ENCODE peak calls at places on chromosomes 13 and 19, in eight cellular contexts. Q is ELF-1; G is NCI-H460; V is RWPE1; J is stimulated activated CD4-positive, alpha-beta T cell treated with anti-CD3 and anti-CD28 coated beads, Interleukin-2, amount 100 ng/mL, for 48 hours; A is NCI-H1048; E is T-helper 9 cell; Y is islet precursor cell. F is an unnamed sample.
A peak's percentile ranks its signal among the peaks of the same experiment; 100 is the strongest.

GRCh38 chr13:112776971-112777370 is 87.1 kb downstream of the ATP11A start:
- DNase-seq in J (no peak), A (no peak), V (no peak), E (no peak), Q (no peak), G (no peak), Y (peak; percentile 35), F (no peak)

GRCh38 chr13:40031031-40031430 is 375.6 kb downstream of the COG6 start:
- DNase-seq in E (no peak), V (peak; percentile 30), Q (no peak), Y (no peak), G (no peak), J (no peak), A (no peak), F (no peak)

GRCh38 chr19:11496391-11497163 is 9.1 kb downstream of the ZNF653 start:
- DNase-seq in Q (peak; percentile 90), V (peak; percentile 65), A (no peak), Y (peak; percentile 94), J (peak; percentile 64), E (peak; percentile 56), G (peak; percentile 78), F (peak; percentile 89)

GRCh38 chr13:99655351-99656091 is 154.2 kb downstream of the TM9SF2 start:
- DNase-seq in Q (no peak), G (no peak), A (no peak), J (peak; percentile 35), Y (no peak), E (no peak), V (peak; percentile 78), F (no peak)

GRCh38 chr13:91017031-91017668 is 330.3 kb upstream of the MIR17HG start:
- DNase-seq in J (peak; percentile 26), Y (peak; percentile 71), V (peak; percentile 57), G (peak; percentile 53), A (peak; percentile 22), Q (peak; percentile 59), E (no peak), F (peak; percentile 70)

GRCh38 chr19:54262470-54262869 is 5.4 kb upstream of the LILRB5 start:
- DNase-seq in Q (no peak), E (no peak), G (no peak), V (no peak), A (no peak), J (no peak), Y (no peak), F (no peak)

GRCh38 chr19:8461891-8462290 is 17.1 kb downstream of the HNRNPM start:
- DNase-seq in Y (no peak), G (no peak), A (no peak), V (no peak), E (no peak), Q (no peak), J (no peak), F (no peak)

GRCh38 chr19:43780706-43781525 is at the start of gene KCNN4:
- DNase-seq in Y (peak; percentile 63), E (peak; percentile 34), Q (no peak), J (peak; percentile 62), G (no peak), A (no peak), V (peak; percentile 72), F (no peak)

GRCh38 chr13:102584423-102584822 is 12.4 kb upstream of the TPP2 start:
- DNase-seq in G (no peak), J (no peak), A (no peak), Q (no peak), Y (no peak), V (no peak), E (no peak), F (no peak)

GRCh38 chr19:5990289-5990797 is 12.4 kb upstream of the RANBP3 start:
- DNase-seq in V (no peak), Q (no peak), J (no peak), Y (peak; percentile 70), G (no peak), E (no peak), A (no peak), F (peak; percentile 83)